ENCODE peak calls at places on chromosome 22, in four cellular contexts. E, J, P and H are unnamed samples.

GRCh38 chr22:27918351-27919221 is 470 bp downstream of the PITPNB start:
- DNase-seq in J (peak; percentile 71), P (peak; percentile 55), E (peak; percentile 55), H (peak; percentile 50)

GRCh38 chr22:29947410-29948387 is 64.7 kb downstream of the MTMR3 start:
- DNase-seq in J (no peak), P (no peak), E (no peak), H (no peak)

GRCh38 chr22:50082197-50082715 is 3.0 kb downstream of the MLC1 start:
- DNase-seq in E (no peak), P (no peak), J (no peak), H (no peak)

GRCh38 chr22:17858033-17858432 is 83.8 kb upstream of the BID start:
- DNase-seq in E (no peak), J (no peak), P (no peak), H (no peak)

GRCh38 chr22:17724241-17724640 is 50.0 kb downstream of the BID start:
- DNase-seq in E (no peak), J (no peak), P (no peak), H (no peak)

GRCh38 chr22:40361100-40361499 is 9.3 kb upstream of the SGSM3 start:
- DNase-seq in P (no peak), E (no peak), J (no peak), H (no peak)

GRCh38 chr22:44881246-44881600 is 128.6 kb downstream of the PHF21B start:
- DNase-seq in J (no peak), P (no peak), E (no peak), H (no peak)

GRCh38 chr22:24321999-24322398 is 51.4 kb downstream of the SPECC1L start:
- DNase-seq in P (no peak), J (no peak), E (no peak), H (no peak)

GRCh38 chr22:49966716-49967332 is 6.3 kb downstream of the PIM3 start:
- DNase-seq in P (peak; percentile 57), J (peak; percentile 72), E (peak; percentile 51), H (peak; percentile 38)

GRCh38 chr22:44023404-44024287 is 456 bp upstream of the PARVB start:
- DNase-seq in J (peak; percentile 75), E (peak; percentile 50), P (peak; percentile 42), H (peak; percentile 34)

GRCh38 chr22:40121463-40121862 is 56.3 kb upstream of the TNRC6B start:
- DNase-seq in P (no peak), J (no peak), E (peak; percentile 36), H (no peak)

GRCh38 chr22:40329021-40329456 is 17.3 kb upstream of the ADSL start:
- DNase-seq in J (no peak), P (no peak), E (no peak), H (no peak)

GRCh38 chr22:29710922-29711593 is 8.7 kb upstream of the CABP7 start:
- DNase-seq in J (peak; percentile 86), E (peak; percentile 41), P (no peak), H (peak; percentile 68)

GRCh38 chr22:31230871-31231621 is 18.9 kb downstream of the LIMK2 start:
- DNase-seq in P (no peak), E (peak; percentile 69), J (no peak), H (peak; percentile 79)

GRCh38 chr22:40210814-40211213 is 33.1 kb downstream of the TNRC6B start:
- DNase-seq in J (no peak), P (no peak), E (no peak), H (no peak)

GRCh38 chr22:31296258-31296657 is 4.0 kb upstream of the PIK3IP1 start:
- DNase-seq in J (no peak), P (no peak), E (no peak), H (no peak)

GRCh38 chr22:22932512-22932941 is 44.9 kb downstream of the IGLL5 start:
- DNase-seq in J (no peak), E (no peak), P (no peak), H (no peak)

GRCh38 chr22:22933807-22934542 is 46.4 kb downstream of the IGLL5 start:
- DNase-seq in J (no peak), E (no peak), P (no peak), H (no peak)

GRCh38 chr22:22931557-22932270 is 44.1 kb downstream of the IGLL5 start:
- DNase-seq in J (no peak), P (no peak), E (peak; percentile 75), H (no peak)

GRCh38 chr22:22934543-22935055 is 47.0 kb downstream of the IGLL5 start:
- DNase-seq in E (no peak), J (no peak), P (no peak), H (no peak)

GRCh38 chr22:22933100-22933806 is 45.6 kb downstream of the IGLL5 start:
- DNase-seq in P (no peak), J (no peak), E (no peak), H (no peak)
- H3K27ac ChIP-seq in P (no peak overlapping the region), J (no peak overlapping the region), E (no peak overlapping the region), H (no peak overlapping the region)

DNA sequence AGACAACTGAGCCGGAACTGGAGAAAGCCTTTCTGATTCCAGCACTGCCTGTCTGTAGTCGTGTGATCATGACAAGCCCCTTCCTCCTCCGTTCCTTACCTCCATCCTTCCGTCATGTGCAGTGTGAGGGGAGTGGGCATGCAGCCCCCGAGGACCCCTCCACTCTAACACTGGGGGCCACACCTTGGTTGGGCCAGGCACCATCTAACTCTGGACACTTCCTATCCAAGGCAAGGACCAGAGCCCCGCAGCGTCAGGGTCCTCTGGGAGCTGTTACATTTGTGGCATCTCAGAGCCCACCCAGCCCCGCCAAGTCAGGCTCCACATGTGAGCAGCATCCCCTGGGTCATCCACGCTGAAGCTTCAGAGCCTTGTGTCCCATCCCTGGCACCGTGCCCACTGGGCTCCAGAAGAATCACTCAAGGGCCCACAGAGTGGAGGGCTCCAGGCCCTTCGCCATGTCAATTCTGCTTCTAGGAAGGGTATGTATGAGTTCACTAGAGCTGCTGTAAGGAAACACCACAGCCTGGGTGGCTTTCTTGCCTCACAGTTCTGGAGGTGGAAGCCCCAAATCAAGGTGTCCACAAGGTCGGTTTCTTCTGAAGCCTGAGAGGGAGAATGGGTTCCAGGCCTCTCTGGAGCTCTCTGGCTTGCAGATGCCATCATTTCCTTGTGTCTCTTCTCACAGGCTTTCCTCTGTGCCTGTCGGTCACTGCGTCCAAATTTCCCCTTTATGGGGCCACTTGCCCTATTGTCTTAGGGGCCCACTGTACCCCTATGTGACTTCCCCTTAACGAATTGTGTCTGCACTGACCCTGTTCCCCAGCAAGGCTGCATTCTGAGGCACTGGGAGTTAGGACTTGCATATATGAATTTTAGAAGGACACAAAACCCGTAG is 1475.8 kb downstream of the TBC1D22A start:
- DNase-seq in E (no peak), P (no peak), J (no peak), H (no peak)
- H3K27ac ChIP-seq in E (no peak overlapping the region), P (no peak overlapping the region), J (no peak overlapping the region), H (no peak overlapping the region)

GRCh38 chr22:37080838-37081237 is 28.7 kb downstream of the TMPRSS6 start:
- DNase-seq in E (no peak), J (no peak), P (no peak), H (no peak)
- H3K27ac ChIP-seq in E (no peak overlapping the region), J (no peak overlapping the region), P (no peak overlapping the region), H (no peak overlapping the region)

GRCh38 chr22:46563381-46564083 is 26.1 kb upstream of the CELSR1 start:
- DNase-seq in E (peak; percentile 92), P (peak; percentile 56), J (peak; percentile 85), H (peak; percentile 80)
- H3K27ac ChIP-seq in E (peak overlapping the region; percentile 79), P (no peak overlapping the region), J (peak overlapping the region; percentile 60), H (peak overlapping the region; percentile 37)

DNA sequence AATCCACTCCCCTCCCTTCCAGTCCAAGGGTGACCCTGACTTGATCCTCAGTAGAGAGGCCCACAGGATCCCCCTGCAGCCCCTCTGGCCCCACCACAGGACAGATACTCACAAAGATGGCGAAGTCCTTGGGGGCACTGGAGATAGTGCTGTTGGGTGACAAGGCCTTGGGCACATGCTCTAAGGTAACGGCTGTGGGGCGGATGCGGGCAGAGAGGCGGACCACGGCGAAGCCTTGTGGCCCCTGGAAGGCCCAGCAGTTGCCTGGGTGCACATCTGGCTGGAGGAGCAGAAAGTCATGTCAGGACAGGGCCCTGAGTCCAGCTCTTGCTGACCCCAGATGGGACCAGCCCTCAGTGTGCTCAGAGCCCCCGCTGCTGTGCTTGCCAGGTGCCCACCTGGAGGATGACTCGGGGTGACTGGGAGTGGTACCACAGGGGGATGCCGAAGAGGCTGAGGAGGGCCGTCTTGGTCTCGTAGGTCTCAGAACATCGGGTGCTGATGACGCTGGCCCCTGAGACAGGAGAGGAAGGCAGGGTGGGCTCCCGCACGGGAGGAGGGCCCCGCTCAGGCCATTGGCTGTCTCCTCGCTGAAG is 17.2 kb downstream of the SUN2 start:
- DNase-seq in P (no peak), J (peak; percentile 18), E (no peak), H (no peak)
- H3K27ac ChIP-seq in P (no peak overlapping the region), J (no peak overlapping the region), E (no peak overlapping the region), H (no peak overlapping the region)

GRCh38 chr22:19868333-19868732 is 13.7 kb upstream of the GNB1L start:
- DNase-seq in J (no peak), P (no peak), E (no peak), H (no peak)

GRCh38 chr22:19869497-19870152 is 15.0 kb upstream of the GNB1L start:
- DNase-seq in E (no peak), P (no peak), J (no peak), H (peak; percentile 12)

GRCh38 chr22:19867617-19868016 is 12.9 kb upstream of the GNB1L start:
- DNase-seq in E (no peak), J (peak; percentile 16), P (no peak), H (no peak)

GRCh38 chr22:19870153-19871022 is 15.7 kb upstream of the GNB1L start:
- DNase-seq in P (peak; percentile 13), J (peak; percentile 41), E (no peak), H (peak; percentile 11)

GRCh38 chr22:19868773-19869471 is 14.2 kb upstream of the GNB1L start:
- DNase-seq in P (peak; percentile 12), E (peak; percentile 66), J (peak; percentile 22), H (peak; percentile 36)
- H3K27ac ChIP-seq in P (no peak overlapping the region), E (no peak overlapping the region), J (no peak overlapping the region), H (peak overlapping the region; percentile 57)

GRCh38 chr22:26658161-26658560 is 773 bp downstream of the MIAT start:
- DNase-seq in E (no peak), J (no peak), P (no peak), H (no peak)
- H3K27ac ChIP-seq in E (peak overlapping the region; percentile 18), J (no peak overlapping the region), P (no peak overlapping the region), H (no peak overlapping the region)

GRCh38 chr22:41842996-41843970 is 10.4 kb downstream of the SREBF2 start:
- DNase-seq in E (no peak), P (no peak), J (no peak), H (peak; percentile 48)
- H3K27ac ChIP-seq in E (peak overlapping the region; percentile 87), P (no peak overlapping the region), J (no peak overlapping the region), H (no peak overlapping the region)